ENCODE peak calls at places on chromosomes 5 and 9, in ten cellular contexts. U, N, Z, F, S, Q, J, K, L and M are unnamed samples.

GRCh38 chr5:40124367-40124766 is 555.3 kb upstream of the PTGER4 start:
- DNase-seq in J (no peak), U (no peak), Q (no peak), N (no peak), L (peak), S (no peak), Z (no peak), K (no peak), F (no peak), M (no peak)

GRCh38 chr5:16593013-16593412 is 23.8 kb downstream of the RETREG1 start:
- DNase-seq in Q (no peak), U (no peak), F (no peak), K (no peak), S (no peak), N (no peak), L (no peak), J (no peak), Z (peak), M (no peak)

GRCh38 chr5:94027145-94027544 is 285.7 kb upstream of the POU5F2 start:
- DNase-seq in L (no peak), U (no peak), Q (no peak), K (no peak), J (no peak), N (no peak), Z (no peak), S (no peak), F (no peak), M (no peak)

GRCh38 chr5:125607018-125607417 is 816.2 kb upstream of the GRAMD2B start:
- DNase-seq in L (no peak), J (no peak), N (no peak), F (no peak), U (no peak), S (no peak), K (no peak), Q (no peak), Z (peak), M (no peak)

GRCh38 chr5:157570801-157571200 is 4.8 kb downstream of the ADAM19 start:
- DNase-seq in Z (no peak), S (no peak), J (no peak), Q (no peak), U (no peak), K (no peak), F (no peak), N (no peak), L (no peak), M (no peak)

GRCh38 chr5:137192293-137192743 is 306.8 kb downstream of the SPOCK1 start:
- DNase-seq in K (no peak), S (no peak), Z (no peak), J (no peak), F (no peak), L (peak), N (no peak), U (no peak), Q (no peak), M (no peak)

GRCh38 chr9:20811872-20812271 is 127.8 kb downstream of the FOCAD start:
- DNase-seq in K (no peak), J (no peak), S (no peak), Q (no peak), Z (no peak), L (peak), U (no peak), N (no peak), F (no peak), M (no peak)

GRCh38 chr9:12774861-12775367 is at the start of gene LURAP1L:
- DNase-seq in J (no peak), L (peak), U (no peak), N (peak), K (peak), Q (no peak), S (no peak), Z (peak), F (peak), M (peak)

GRCh38 chr9:4494337-4494736 is 4.1 kb downstream of the SLC1A1 start:
- DNase-seq in N (no peak), S (no peak), K (no peak), L (no peak), Z (no peak), J (no peak), U (no peak), Q (no peak), F (no peak), M (no peak)

DNA sequence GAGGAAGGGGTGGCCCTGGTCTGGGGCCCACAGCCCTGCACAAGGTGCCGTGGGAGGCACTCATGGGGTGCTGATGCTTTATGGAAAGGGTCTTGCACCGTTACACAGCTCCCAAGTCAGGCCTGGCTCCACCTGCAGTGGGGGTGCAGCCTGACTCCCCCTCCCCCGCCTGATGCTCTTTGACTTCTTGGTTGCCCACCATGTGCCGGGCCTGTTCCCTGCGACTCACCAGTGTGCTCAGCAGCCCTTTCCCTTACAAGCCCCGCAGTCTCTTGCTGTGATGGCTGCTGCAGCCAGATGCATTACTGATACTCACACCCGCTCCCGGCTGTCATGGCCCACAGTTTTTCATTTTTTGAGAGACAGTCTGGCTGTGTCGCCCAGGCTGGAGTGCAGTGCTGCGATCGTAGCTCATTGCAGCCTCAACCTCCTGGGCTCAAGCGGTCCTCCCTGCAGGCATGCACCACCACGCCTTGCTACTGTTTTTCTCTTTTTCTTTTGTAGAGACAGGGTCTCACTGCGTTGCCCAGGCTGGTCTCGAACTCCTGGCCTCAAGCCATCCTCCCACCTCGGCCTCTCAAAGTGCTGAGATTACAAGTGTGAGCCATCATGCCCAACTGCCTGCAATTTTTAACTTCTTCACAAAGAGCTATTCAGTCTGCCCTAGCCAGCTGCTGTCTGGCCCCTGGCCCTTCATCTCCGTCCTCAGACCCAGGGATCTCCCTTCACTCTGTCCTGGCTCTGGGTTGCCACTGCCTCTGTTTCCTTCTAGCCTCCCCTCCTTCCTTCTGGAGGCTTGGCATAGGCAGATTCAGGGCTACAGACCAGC is 109.5 kb downstream of the RXRA start:
- DNase-seq in L (no peak), K (no peak), N (no peak), J (no peak), Z (no peak), S (no peak), F (no peak), Q (no peak), U (no peak), M (no peak)
- H3K27ac ChIP-seq in L (peak), K (peak), N (no peak), J (peak), Z (no peak), S (no peak), F (peak), Q (peak), U (no peak), M (peak)

DNA sequence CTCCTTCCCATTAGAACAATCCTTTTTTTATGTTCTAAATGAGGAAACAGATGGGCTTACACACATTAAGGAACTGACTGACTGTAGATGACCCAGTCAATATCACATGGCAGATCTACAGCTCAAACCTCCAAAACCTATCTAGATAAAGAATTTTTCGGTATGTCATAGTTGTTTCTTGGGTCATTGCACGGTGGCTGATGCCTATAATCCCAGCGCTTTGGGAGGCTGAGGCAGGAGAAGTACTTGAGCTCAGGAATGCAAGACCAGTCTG is 7.1 kb downstream of the CSNK1A1 start:
- DNase-seq in S (no peak), N (no peak), K (no peak), F (no peak), Z (no peak), U (no peak), L (no peak), Q (no peak), J (no peak), M (no peak)
- H3K4me3 ChIP-seq in S (no peak), N (no peak), K (no peak), F (no peak), Z (no peak), U (no peak), L (no peak), Q (peak), J (no peak), M (peak)

GRCh38 chr9:137679249-137679648 is 60.4 kb downstream of the EHMT1 start:
- DNase-seq in N (no peak), Z (no peak), K (no peak), S (no peak), J (no peak), U (no peak), F (no peak), Q (no peak), L (no peak), M (no peak)

GRCh38 chr9:137674307-137675305 is 55.8 kb downstream of the EHMT1 start:
- DNase-seq in N (no peak), K (no peak), U (no peak), Q (no peak), S (no peak), L (no peak), J (no peak), F (no peak), Z (no peak), M (no peak)

GRCh38 chr9:137678202-137678601 is 59.4 kb downstream of the EHMT1 start:
- DNase-seq in Z (no peak), U (no peak), L (no peak), S (no peak), N (no peak), Q (no peak), F (no peak), K (no peak), J (no peak), M (no peak)

GRCh38 chr9:137679695-137680305 is 61.0 kb downstream of the EHMT1 start:
- DNase-seq in Z (no peak), K (no peak), U (no peak), S (no peak), L (no peak), J (no peak), N (no peak), F (no peak), Q (no peak), M (no peak)

DNA sequence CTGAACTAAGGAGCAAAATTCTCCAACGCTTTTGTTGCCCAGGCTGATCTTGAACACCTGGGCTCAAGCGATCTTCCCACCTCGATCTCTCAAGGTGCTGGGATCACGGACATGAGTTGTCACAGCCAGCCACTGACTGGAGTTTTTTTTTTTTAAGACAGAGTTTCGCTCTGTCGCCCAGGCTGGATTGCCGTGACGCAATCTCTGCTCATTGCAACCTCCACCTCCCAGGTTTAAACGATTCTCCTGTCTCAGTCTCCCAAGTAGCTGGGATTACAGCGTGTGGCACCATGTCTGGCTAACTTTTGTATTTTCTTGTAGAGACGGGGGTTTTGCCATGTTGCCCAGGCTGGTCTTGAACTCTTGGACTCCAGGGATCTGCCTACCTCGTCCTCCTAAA is 58.2 kb downstream of the EHMT1 start:
- DNase-seq in U (no peak), J (no peak), L (no peak), N (no peak), F (no peak), Q (no peak), K (no peak), S (no peak), Z (no peak), M (no peak)
- H3K27ac ChIP-seq in U (no peak), J (no peak), L (no peak), N (no peak), F (no peak), Q (no peak), K (no peak), S (no peak), Z (no peak), M (no peak)

GRCh38 chr5:103119067-103119764 is 722 bp downstream of the GIN1 start:
- DNase-seq in J (no peak), F (no peak), L (no peak), S (no peak), K (no peak), Q (no peak), N (peak), Z (no peak), U (no peak), M (no peak)

GRCh38 chr5:103114440-103114839 is 5.5 kb downstream of the GIN1 start:
- DNase-seq in J (no peak), N (no peak), U (no peak), F (no peak), Z (no peak), K (no peak), S (no peak), Q (no peak), L (no peak), M (no peak)

GRCh38 chr5:103120607-103121200 is 603 bp downstream of the PPIP5K2 start:
- DNase-seq in S (no peak), F (no peak), K (no peak), Z (peak), J (no peak), Q (no peak), N (peak), U (no peak), L (no peak), M (no peak)

GRCh38 chr5:103119765-103120606 is at the start of the genes GIN1 and PPIP5K2:
- DNase-seq in K (peak), Z (peak), F (peak), J (peak), Q (peak), S (peak), L (peak), N (peak), U (peak), M (peak)

GRCh38 chr5:103117471-103117991 is 2.4 kb downstream of the GIN1 start:
- DNase-seq in K (no peak), F (no peak), N (no peak), L (no peak), Z (no peak), U (no peak), J (no peak), S (no peak), Q (no peak), M (no peak)
- H3K4me3 ChIP-seq in K (no peak), F (no peak), N (no peak), L (no peak), Z (no peak), U (no peak), J (no peak), S (no peak), Q (peak), M (no peak)

GRCh38 chr5:75277463-75277862 is 40.8 kb upstream of the ANKRD31 start:
- DNase-seq in L (no peak), S (no peak), Q (no peak), J (no peak), K (no peak), N (no peak), Z (no peak), F (no peak), U (no peak), M (no peak)
- H3K27ac ChIP-seq in L (no peak), S (no peak), Q (no peak), J (no peak), K (no peak), N (no peak), Z (no peak), F (no peak), U (no peak), M (no peak)

GRCh38 chr5:171897231-171897630 is 109.2 kb downstream of the FBXW11 start:
- DNase-seq in S (no peak), N (no peak), K (no peak), Z (no peak), L (no peak), U (no peak), Q (no peak), J (no peak), F (no peak), M (no peak)
- H3K4me3 ChIP-seq in S (no peak), N (no peak), K (no peak), Z (no peak), L (no peak), U (no peak), Q (no peak), J (no peak), F (no peak), M (no peak)

DNA sequence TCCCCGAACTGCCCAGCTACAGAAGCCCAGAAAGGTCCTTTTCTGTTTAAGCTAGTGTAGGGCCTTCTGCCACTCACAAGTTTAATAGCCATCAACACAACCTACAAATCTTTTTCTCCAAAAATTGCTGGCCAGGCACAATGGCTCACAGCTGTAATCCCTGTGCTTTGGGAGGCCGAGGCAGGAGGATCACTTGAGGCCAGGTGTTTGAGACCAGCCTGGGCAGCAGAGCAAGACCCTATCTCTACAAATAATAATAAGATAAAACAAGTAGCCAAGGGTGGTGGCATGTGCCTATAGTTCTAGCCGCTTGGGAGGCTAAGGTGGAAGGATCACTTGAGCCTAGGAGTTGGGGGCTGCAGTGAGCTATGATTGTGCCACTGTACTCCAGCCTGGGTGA is 176.4 kb downstream of the HSD17B3 start:
- DNase-seq in Z (no peak), Q (no peak), F (no peak), J (no peak), K (no peak), U (no peak), N (no peak), L (no peak), S (no peak), M (no peak)
- H3K27ac ChIP-seq in Z (no peak), Q (no peak), F (no peak), J (no peak), K (no peak), U (no peak), N (no peak), L (no peak), S (no peak), M (peak)

GRCh38 chr9:130110596-130111021 is 56.9 kb downstream of the GPR107 start:
- DNase-seq in S (peak), Q (no peak), N (no peak), Z (peak), K (no peak), F (no peak), L (no peak), U (no peak), J (no peak), M (no peak)
- H3K4me3 ChIP-seq in S (no peak), Q (no peak), N (no peak), Z (no peak), K (no peak), F (no peak), L (no peak), U (no peak), J (no peak), M (no peak)

DNA sequence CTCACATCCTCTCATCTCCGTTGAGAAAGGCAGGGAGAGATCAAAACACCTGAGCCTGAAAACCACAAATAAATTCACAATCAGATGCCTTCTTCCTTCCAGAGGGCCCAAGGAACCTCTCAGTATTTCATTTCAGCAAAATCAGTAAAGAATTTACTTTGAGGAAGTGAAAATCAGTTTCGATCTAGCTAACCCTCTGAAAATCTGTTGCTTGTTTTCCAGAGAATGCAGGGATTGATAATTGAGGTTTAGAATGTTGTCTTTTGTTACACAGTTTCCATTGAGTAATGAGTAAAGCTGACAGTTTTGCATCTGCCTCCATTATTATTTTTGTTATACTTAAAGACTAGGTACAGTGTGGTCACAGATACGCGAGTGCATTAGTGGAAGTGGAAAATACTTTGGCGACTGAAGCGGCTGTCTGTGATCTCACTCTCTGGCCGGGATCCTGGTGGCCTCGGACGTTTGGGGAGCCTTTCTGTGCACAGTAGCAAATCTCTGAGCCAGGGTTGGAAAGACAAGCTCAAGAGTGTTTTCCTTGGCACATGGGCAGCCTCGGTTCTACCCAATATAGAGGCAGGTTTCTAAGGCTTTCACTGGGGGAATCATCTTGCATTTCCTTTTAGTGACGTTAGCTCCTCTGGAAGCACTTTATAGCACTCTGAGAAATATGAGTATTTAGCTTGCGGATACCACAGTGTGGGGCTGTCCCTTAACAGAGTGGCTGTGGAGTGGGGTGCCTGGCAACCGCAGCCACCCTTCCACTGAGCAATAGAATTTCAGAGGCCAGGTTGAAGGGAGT is 32.2 kb upstream of the ANGPTL2 start:
- DNase-seq in L (no peak), S (peak), U (no peak), J (no peak), Z (peak), N (no peak), K (peak), Q (no peak), F (peak), M (peak)
- H3K27ac ChIP-seq in L (no peak), S (no peak), U (no peak), J (peak), Z (no peak), N (no peak), K (peak), Q (peak), F (peak), M (peak)